ENCODE peak calls at places on chromosomes 6 and 20, in seven cellular contexts. One of them, this sample, is unnamed.

GRCh38 chr6:122651031-122651430 is 40.8 kb downstream of the PKIB start:
- DNase-seq in nephron progenitor cell: no peak
- DNase-seq in pons: no peak
- DNase-seq in stimulated activated CD4-positive, alpha-beta T cell treated with anti-CD3 and anti-CD28 coated beads, Interleukin-2, amount 100 ng/mL, for 48 hours: no peak
- DNase-seq in activated T-cell treated with anti-CD3 and anti-CD28 coated beads for 1 hour: no peak
- DNase-seq in effector memory CD8-positive, alpha-beta T cell: no peak
- DNase-seq in foreskin fibroblast: no peak
- DNase-seq in this sample: no peak

GRCh38 chr20:22863881-22864280 is 171.2 kb upstream of the SSTR4 start:
- DNase-seq in nephron progenitor cell: peak; percentile 47
- DNase-seq in activated T-cell treated with anti-CD3 and anti-CD28 coated beads for 1 hour: no peak
- DNase-seq in stimulated activated CD4-positive, alpha-beta T cell treated with anti-CD3 and anti-CD28 coated beads, Interleukin-2, amount 100 ng/mL, for 48 hours: no peak
- DNase-seq in pons: no peak
- DNase-seq in foreskin fibroblast: no peak
- DNase-seq in effector memory CD8-positive, alpha-beta T cell: no peak
- DNase-seq in this sample: no peak

GRCh38 chr6:138656278-138656803 is 117.2 kb upstream of the CCDC28A start:
- DNase-seq in nephron progenitor cell: no peak
- DNase-seq in effector memory CD8-positive, alpha-beta T cell: no peak
- DNase-seq in pons: no peak
- DNase-seq in stimulated activated CD4-positive, alpha-beta T cell treated with anti-CD3 and anti-CD28 coated beads, Interleukin-2, amount 100 ng/mL, for 48 hours: no peak
- DNase-seq in foreskin fibroblast: no peak
- DNase-seq in activated T-cell treated with anti-CD3 and anti-CD28 coated beads for 1 hour: no peak
- DNase-seq in this sample: no peak

GRCh38 chr6:3888153-3888957 is 39.2 kb downstream of the FAM50B start:
- DNase-seq in foreskin fibroblast: no peak
- DNase-seq in pons: no peak
- DNase-seq in activated T-cell treated with anti-CD3 and anti-CD28 coated beads for 1 hour: no peak
- DNase-seq in effector memory CD8-positive, alpha-beta T cell: no peak
- DNase-seq in stimulated activated CD4-positive, alpha-beta T cell treated with anti-CD3 and anti-CD28 coated beads, Interleukin-2, amount 100 ng/mL, for 48 hours: no peak
- DNase-seq in nephron progenitor cell: no peak
- DNase-seq in this sample: peak; percentile 23

GRCh38 chr20:13844296-13844695 is 59.5 kb downstream of the NDUFAF5 start:
- DNase-seq in foreskin fibroblast: no peak
- DNase-seq in activated T-cell treated with anti-CD3 and anti-CD28 coated beads for 1 hour: no peak
- DNase-seq in stimulated activated CD4-positive, alpha-beta T cell treated with anti-CD3 and anti-CD28 coated beads, Interleukin-2, amount 100 ng/mL, for 48 hours: no peak
- DNase-seq in pons: no peak
- DNase-seq in nephron progenitor cell: no peak
- DNase-seq in effector memory CD8-positive, alpha-beta T cell: no peak
- DNase-seq in this sample: no peak

GRCh38 chr6:149234051-149234962 is 83.2 kb upstream of the TAB2 start:
- DNase-seq in foreskin fibroblast: peak; percentile 44
- DNase-seq in effector memory CD8-positive, alpha-beta T cell: no peak
- DNase-seq in pons: no peak
- DNase-seq in nephron progenitor cell: no peak
- DNase-seq in stimulated activated CD4-positive, alpha-beta T cell treated with anti-CD3 and anti-CD28 coated beads, Interleukin-2, amount 100 ng/mL, for 48 hours: no peak
- DNase-seq in activated T-cell treated with anti-CD3 and anti-CD28 coated beads for 1 hour: no peak
- DNase-seq in this sample: no peak

GRCh38 chr6:166515072-166515810 is 71.2 kb downstream of the RAMACL start:
- DNase-seq in pons: peak; percentile 46
- DNase-seq in stimulated activated CD4-positive, alpha-beta T cell treated with anti-CD3 and anti-CD28 coated beads, Interleukin-2, amount 100 ng/mL, for 48 hours: peak; percentile 39
- DNase-seq in foreskin fibroblast: peak; percentile 96
- DNase-seq in nephron progenitor cell: no peak
- DNase-seq in activated T-cell treated with anti-CD3 and anti-CD28 coated beads for 1 hour: peak; percentile 27
- DNase-seq in effector memory CD8-positive, alpha-beta T cell: no peak
- DNase-seq in this sample: no peak

GRCh38 chr6:166417285-166417691 is 34.5 kb upstream of the MPC1 start:
- DNase-seq in stimulated activated CD4-positive, alpha-beta T cell treated with anti-CD3 and anti-CD28 coated beads, Interleukin-2, amount 100 ng/mL, for 48 hours: no peak
- DNase-seq in nephron progenitor cell: no peak
- DNase-seq in pons: no peak
- DNase-seq in foreskin fibroblast: no peak
- DNase-seq in effector memory CD8-positive, alpha-beta T cell: peak; percentile 57
- DNase-seq in activated T-cell treated with anti-CD3 and anti-CD28 coated beads for 1 hour: peak; percentile 35
- DNase-seq in this sample: no peak

GRCh38 chr6:20911826-20912225 is 377.6 kb downstream of the CDKAL1 start:
- DNase-seq in foreskin fibroblast: no peak
- DNase-seq in nephron progenitor cell: no peak
- DNase-seq in activated T-cell treated with anti-CD3 and anti-CD28 coated beads for 1 hour: no peak
- DNase-seq in stimulated activated CD4-positive, alpha-beta T cell treated with anti-CD3 and anti-CD28 coated beads, Interleukin-2, amount 100 ng/mL, for 48 hours: no peak
- DNase-seq in pons: no peak
- DNase-seq in effector memory CD8-positive, alpha-beta T cell: no peak
- DNase-seq in this sample: no peak

GRCh38 chr20:35436175-35436568 is 1.9 kb downstream of the GDF5 start:
- DNase-seq in foreskin fibroblast: no peak
- DNase-seq in effector memory CD8-positive, alpha-beta T cell: no peak
- DNase-seq in activated T-cell treated with anti-CD3 and anti-CD28 coated beads for 1 hour: no peak
- DNase-seq in pons: no peak
- DNase-seq in nephron progenitor cell: peak; percentile 40
- DNase-seq in stimulated activated CD4-positive, alpha-beta T cell treated with anti-CD3 and anti-CD28 coated beads, Interleukin-2, amount 100 ng/mL, for 48 hours: no peak
- DNase-seq in this sample: no peak

GRCh38 chr6:3594196-3594595 is 137.3 kb upstream of the SLC22A23 start:
- DNase-seq in foreskin fibroblast: peak; percentile 24
- DNase-seq in effector memory CD8-positive, alpha-beta T cell: no peak
- DNase-seq in pons: no peak
- DNase-seq in activated T-cell treated with anti-CD3 and anti-CD28 coated beads for 1 hour: no peak
- DNase-seq in stimulated activated CD4-positive, alpha-beta T cell treated with anti-CD3 and anti-CD28 coated beads, Interleukin-2, amount 100 ng/mL, for 48 hours: no peak
- DNase-seq in nephron progenitor cell: no peak
- DNase-seq in this sample: no peak

GRCh38 chr20:51404297-51405060 is 138.0 kb downstream of the NFATC2 start:
- DNase-seq in activated T-cell treated with anti-CD3 and anti-CD28 coated beads for 1 hour: peak; percentile 62
- DNase-seq in foreskin fibroblast: no peak
- DNase-seq in pons: no peak
- DNase-seq in effector memory CD8-positive, alpha-beta T cell: peak; percentile 85
- DNase-seq in stimulated activated CD4-positive, alpha-beta T cell treated with anti-CD3 and anti-CD28 coated beads, Interleukin-2, amount 100 ng/mL, for 48 hours: peak; percentile 72
- DNase-seq in nephron progenitor cell: no peak
- DNase-seq in this sample: no peak

GRCh38 chr20:61295249-61295648 is 43.2 kb downstream of the CDH4 start:
- DNase-seq in pons: no peak
- DNase-seq in foreskin fibroblast: no peak
- DNase-seq in effector memory CD8-positive, alpha-beta T cell: no peak
- DNase-seq in activated T-cell treated with anti-CD3 and anti-CD28 coated beads for 1 hour: no peak
- DNase-seq in stimulated activated CD4-positive, alpha-beta T cell treated with anti-CD3 and anti-CD28 coated beads, Interleukin-2, amount 100 ng/mL, for 48 hours: no peak
- DNase-seq in nephron progenitor cell: no peak
- DNase-seq in this sample: no peak

GRCh38 chr6:73207221-73207837 is 18.0 kb downstream of the KHDC1L start:
- DNase-seq in activated T-cell treated with anti-CD3 and anti-CD28 coated beads for 1 hour: no peak
- DNase-seq in stimulated activated CD4-positive, alpha-beta T cell treated with anti-CD3 and anti-CD28 coated beads, Interleukin-2, amount 100 ng/mL, for 48 hours: no peak
- DNase-seq in pons: no peak
- DNase-seq in nephron progenitor cell: no peak
- DNase-seq in foreskin fibroblast: no peak
- DNase-seq in effector memory CD8-positive, alpha-beta T cell: no peak
- DNase-seq in this sample: no peak

GRCh38 chr6:132814716-132815570 is 574 bp downstream of the RPS12 start:
- DNase-seq in stimulated activated CD4-positive, alpha-beta T cell treated with anti-CD3 and anti-CD28 coated beads, Interleukin-2, amount 100 ng/mL, for 48 hours: peak; percentile 25
- DNase-seq in activated T-cell treated with anti-CD3 and anti-CD28 coated beads for 1 hour: no peak
- DNase-seq in pons: no peak
- DNase-seq in nephron progenitor cell: no peak
- DNase-seq in effector memory CD8-positive, alpha-beta T cell: no peak
- DNase-seq in foreskin fibroblast: no peak
- DNase-seq in this sample: no peak

GRCh38 chr20:62702886-62703852 is 5.5 kb upstream of the NTSR1 start:
- DNase-seq in pons: no peak
- DNase-seq in stimulated activated CD4-positive, alpha-beta T cell treated with anti-CD3 and anti-CD28 coated beads, Interleukin-2, amount 100 ng/mL, for 48 hours: no peak
- DNase-seq in effector memory CD8-positive, alpha-beta T cell: no peak
- DNase-seq in activated T-cell treated with anti-CD3 and anti-CD28 coated beads for 1 hour: no peak
- DNase-seq in nephron progenitor cell: no peak
- DNase-seq in foreskin fibroblast: peak; percentile 97
- DNase-seq in this sample: no peak

GRCh38 chr6:44779130-44779826 is 391.8 kb downstream of the CDC5L start:
- DNase-seq in activated T-cell treated with anti-CD3 and anti-CD28 coated beads for 1 hour: no peak
- DNase-seq in nephron progenitor cell: no peak
- DNase-seq in stimulated activated CD4-positive, alpha-beta T cell treated with anti-CD3 and anti-CD28 coated beads, Interleukin-2, amount 100 ng/mL, for 48 hours: no peak
- DNase-seq in effector memory CD8-positive, alpha-beta T cell: no peak
- DNase-seq in foreskin fibroblast: no peak
- DNase-seq in pons: peak; percentile 78
- DNase-seq in this sample: no peak

GRCh38 chr20:50838707-50839385 is 44.0 kb downstream of the BCAS4 start:
- DNase-seq in effector memory CD8-positive, alpha-beta T cell: no peak
- DNase-seq in pons: no peak
- DNase-seq in activated T-cell treated with anti-CD3 and anti-CD28 coated beads for 1 hour: no peak
- DNase-seq in stimulated activated CD4-positive, alpha-beta T cell treated with anti-CD3 and anti-CD28 coated beads, Interleukin-2, amount 100 ng/mL, for 48 hours: no peak
- DNase-seq in nephron progenitor cell: no peak
- DNase-seq in foreskin fibroblast: no peak
- DNase-seq in this sample: peak; percentile 34

GRCh38 chr6:100664274-100665040 is 199.7 kb upstream of the SIM1 start:
- DNase-seq in pons: peak; percentile 61
- DNase-seq in nephron progenitor cell: no peak
- DNase-seq in effector memory CD8-positive, alpha-beta T cell: no peak
- DNase-seq in stimulated activated CD4-positive, alpha-beta T cell treated with anti-CD3 and anti-CD28 coated beads, Interleukin-2, amount 100 ng/mL, for 48 hours: no peak
- DNase-seq in activated T-cell treated with anti-CD3 and anti-CD28 coated beads for 1 hour: no peak
- DNase-seq in foreskin fibroblast: peak; percentile 63
- DNase-seq in this sample: no peak

GRCh38 chr6:7647504-7647903 is 57.5 kb downstream of the SNRNP48 start:
- DNase-seq in effector memory CD8-positive, alpha-beta T cell: no peak
- DNase-seq in pons: no peak
- DNase-seq in stimulated activated CD4-positive, alpha-beta T cell treated with anti-CD3 and anti-CD28 coated beads, Interleukin-2, amount 100 ng/mL, for 48 hours: no peak
- DNase-seq in foreskin fibroblast: no peak
- DNase-seq in nephron progenitor cell: no peak
- DNase-seq in activated T-cell treated with anti-CD3 and anti-CD28 coated beads for 1 hour: no peak
- DNase-seq in this sample: no peak

GRCh38 chr20:53642196-53643030 is 48.8 kb upstream of the ZNF217 start:
- DNase-seq in effector memory CD8-positive, alpha-beta T cell: peak; percentile 26
- DNase-seq in pons: peak; percentile 57
- DNase-seq in stimulated activated CD4-positive, alpha-beta T cell treated with anti-CD3 and anti-CD28 coated beads, Interleukin-2, amount 100 ng/mL, for 48 hours: no peak
- DNase-seq in nephron progenitor cell: peak; percentile 14
- DNase-seq in foreskin fibroblast: peak; percentile 24
- DNase-seq in activated T-cell treated with anti-CD3 and anti-CD28 coated beads for 1 hour: no peak
- DNase-seq in this sample: peak; percentile 53

GRCh38 chr6:125866433-125866832 is 75.7 kb downstream of the NCOA7 start:
- DNase-seq in pons: no peak
- DNase-seq in activated T-cell treated with anti-CD3 and anti-CD28 coated beads for 1 hour: no peak
- DNase-seq in effector memory CD8-positive, alpha-beta T cell: no peak
- DNase-seq in nephron progenitor cell: no peak
- DNase-seq in foreskin fibroblast: no peak
- DNase-seq in stimulated activated CD4-positive, alpha-beta T cell treated with anti-CD3 and anti-CD28 coated beads, Interleukin-2, amount 100 ng/mL, for 48 hours: no peak
- DNase-seq in this sample: no peak

GRCh38 chr6:16243055-16243454 is 4.7 kb downstream of the GMPR start:
- DNase-seq in activated T-cell treated with anti-CD3 and anti-CD28 coated beads for 1 hour: no peak
- DNase-seq in foreskin fibroblast: peak; percentile 63
- DNase-seq in nephron progenitor cell: no peak
- DNase-seq in stimulated activated CD4-positive, alpha-beta T cell treated with anti-CD3 and anti-CD28 coated beads, Interleukin-2, amount 100 ng/mL, for 48 hours: no peak
- DNase-seq in pons: peak; percentile 23
- DNase-seq in effector memory CD8-positive, alpha-beta T cell: no peak
- DNase-seq in this sample: peak; percentile 54

GRCh38 chr6:93624408-93624807 is 205.0 kb upstream of the EPHA7 start:
- DNase-seq in pons: peak; percentile 30
- DNase-seq in effector memory CD8-positive, alpha-beta T cell: no peak
- DNase-seq in nephron progenitor cell: no peak
- DNase-seq in activated T-cell treated with anti-CD3 and anti-CD28 coated beads for 1 hour: no peak
- DNase-seq in stimulated activated CD4-positive, alpha-beta T cell treated with anti-CD3 and anti-CD28 coated beads, Interleukin-2, amount 100 ng/mL, for 48 hours: no peak
- DNase-seq in foreskin fibroblast: no peak
- DNase-seq in this sample: no peak

GRCh38 chr6:3380344-3381232 is 76.3 kb downstream of the SLC22A23 start:
- DNase-seq in effector memory CD8-positive, alpha-beta T cell: no peak
- DNase-seq in stimulated activated CD4-positive, alpha-beta T cell treated with anti-CD3 and anti-CD28 coated beads, Interleukin-2, amount 100 ng/mL, for 48 hours: no peak
- DNase-seq in activated T-cell treated with anti-CD3 and anti-CD28 coated beads for 1 hour: no peak
- DNase-seq in pons: no peak
- DNase-seq in nephron progenitor cell: no peak
- DNase-seq in foreskin fibroblast: no peak
- DNase-seq in this sample: peak; percentile 69

This sample was measured in prostate gland.